ENCODE peak calls at places on chromosomes 11 and 22, in six cellular contexts. Q is keratinocyte, S is right atrium auricular region, W is fibroblast of pulmonary artery, R is HepG2, V is cardiac muscle cell. N is an unnamed sample.

GRCh38 chr11:20584093-20584774 is 15.2 kb upstream of the SLC6A5 start:
- DNase-seq in R (peak), S (no peak), W (no peak), Q (no peak), V (no peak), N (no peak)

GRCh38 chr22:29072193-29072978 is 449 bp upstream of the KREMEN1 start:
- DNase-seq in Q (peak), S (peak), V (peak), W (peak), R (peak), N (peak)

GRCh38 chr11:103491777-103492176 is 382.6 kb downstream of the DYNC2H1 start:
- DNase-seq in R (no peak), W (no peak), Q (peak), S (no peak), V (no peak), N (no peak)

GRCh38 chr11:5605849-5606248 is 9.4 kb downstream of the TRIM6 start:
- DNase-seq in W (peak), S (no peak), R (no peak), Q (peak), V (peak), N (no peak)

GRCh38 chr11:111601979-111602864 is at the start of gene SIK2:
- DNase-seq in V (peak), R (peak), S (peak), W (peak), Q (peak), N (peak)

GRCh38 chr11:114684636-114685035 is 6.3 kb downstream of the NXPE2 start:
- DNase-seq in V (no peak), R (no peak), S (no peak), Q (no peak), W (no peak), N (no peak)

GRCh38 chr11:82978422-82979099 is 77.0 kb downstream of the DDIAS start:
- DNase-seq in W (peak), V (peak), S (no peak), R (peak), Q (no peak), N (no peak)

GRCh38 chr11:7614656-7615055 is 58.6 kb downstream of the CYB5R2 start:
- DNase-seq in W (no peak), V (no peak), Q (no peak), S (no peak), R (no peak), N (no peak)

GRCh38 chr11:71298761-71299181 is 46.4 kb upstream of the SHANK2 start:
- DNase-seq in S (peak), Q (no peak), W (no peak), R (no peak), V (no peak), N (no peak)

DNA sequence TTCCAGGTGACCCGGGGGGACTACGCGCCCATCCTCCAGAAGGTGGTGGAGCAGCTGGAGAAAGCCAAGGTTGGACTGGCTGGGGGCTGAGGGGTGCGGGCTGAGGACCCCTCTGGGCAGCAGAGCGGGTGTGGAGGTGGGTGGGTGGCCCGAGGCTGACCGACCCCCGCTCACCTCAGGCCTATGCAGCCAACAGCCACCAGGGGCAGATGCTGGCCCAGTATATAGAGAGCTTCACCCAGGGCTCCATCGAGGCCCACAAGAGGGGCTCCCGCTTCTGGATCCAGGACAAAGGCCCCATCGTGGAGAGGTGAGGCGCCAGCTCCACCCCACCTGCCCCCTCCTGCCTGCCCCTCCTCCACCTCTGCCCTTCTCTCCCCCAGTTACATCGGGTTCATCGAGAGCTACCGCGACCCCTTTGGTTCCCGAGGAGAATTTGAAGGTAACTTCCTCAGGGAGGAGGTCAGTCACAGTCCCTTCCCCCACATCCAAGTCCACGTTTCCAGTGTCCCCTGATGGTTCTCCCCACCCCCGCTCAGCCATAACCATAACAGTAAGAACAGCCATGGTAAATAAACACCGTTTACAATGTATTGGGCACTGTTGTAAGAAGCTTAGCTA is 11.2 kb downstream of the DPP3 start:
- DNase-seq in S (no peak), Q (no peak), R (no peak), V (no peak), W (no peak), N (no peak)
- TF ChIP-seq CTCF in S (peak), Q (no peak), R (peak), V (peak), W (peak), N (no peak)

DNA sequence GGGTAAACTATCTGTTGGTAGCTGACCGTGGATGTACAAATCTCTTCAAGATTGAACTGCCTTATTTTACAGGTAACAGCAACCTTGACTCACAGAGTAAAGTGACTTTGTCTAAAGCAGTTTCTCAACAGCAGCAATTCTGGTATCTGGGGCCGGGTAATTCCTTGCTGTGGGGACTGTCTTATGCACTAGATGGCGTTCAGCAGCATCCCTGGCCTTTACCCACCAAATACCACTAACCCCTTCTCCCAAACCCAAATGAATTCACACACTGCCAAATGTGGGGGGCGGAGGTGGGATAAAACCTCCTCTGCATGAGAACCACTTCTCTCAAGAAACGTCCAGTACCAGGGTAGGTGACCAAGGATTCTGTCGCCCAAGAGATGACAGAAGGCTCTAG is 1.7 kb upstream of the INCENP start:
- DNase-seq in V (no peak), W (peak), Q (no peak), R (peak), S (no peak), N (no peak)
- TF ChIP-seq CTCF in V (peak), W (peak), Q (no peak), R (peak), S (peak), N (no peak)

DNA sequence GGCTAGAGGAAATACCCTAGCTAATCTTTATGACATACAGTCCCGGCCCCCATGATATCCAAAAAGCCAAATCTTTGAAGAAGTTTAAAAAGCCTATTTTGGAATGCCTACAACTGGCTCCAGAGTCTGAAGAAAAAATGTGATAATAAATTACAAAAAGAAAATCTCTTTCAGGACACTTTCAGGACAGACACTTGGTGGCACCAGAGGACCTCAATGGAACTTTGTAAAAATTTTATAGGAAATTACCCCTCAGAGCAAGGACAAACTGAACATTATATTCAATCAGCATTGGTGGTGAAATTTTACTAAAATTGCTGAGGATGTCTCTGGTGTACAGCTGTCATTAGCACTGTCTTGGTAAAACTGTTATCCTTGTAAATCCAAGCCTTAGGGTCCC is 81.0 kb downstream of the CCDC73 start:
- DNase-seq in S (no peak), Q (no peak), W (peak), V (peak), R (no peak), N (no peak)
- TF ChIP-seq CTCF in S (peak), Q (peak), W (peak), V (peak), R (peak), N (no peak)

GRCh38 chr22:19556963-19557545 is 32.8 kb upstream of the CLDN5 start:
- DNase-seq in S (no peak), V (no peak), R (no peak), Q (no peak), W (no peak), N (no peak)

GRCh38 chr22:19553201-19553600 is 29.0 kb upstream of the CLDN5 start:
- DNase-seq in W (no peak), S (no peak), V (no peak), Q (no peak), R (no peak), N (no peak)

GRCh38 chr22:19555651-19556050 is 31.4 kb upstream of the CLDN5 start:
- DNase-seq in S (no peak), Q (no peak), V (no peak), R (no peak), W (no peak), N (no peak)

GRCh38 chr22:19559324-19559811 is 35.2 kb upstream of the CLDN5 start:
- DNase-seq in R (no peak), Q (no peak), W (no peak), V (no peak), S (no peak), N (no peak)

GRCh38 chr22:19554834-19555404 is 30.7 kb upstream of the CLDN5 start:
- DNase-seq in R (peak), V (peak), W (peak), S (no peak), Q (no peak), N (no peak)
- TF ChIP-seq CTCF in R (peak), V (peak), W (peak), S (no peak), Q (peak), N (no peak)

DNA sequence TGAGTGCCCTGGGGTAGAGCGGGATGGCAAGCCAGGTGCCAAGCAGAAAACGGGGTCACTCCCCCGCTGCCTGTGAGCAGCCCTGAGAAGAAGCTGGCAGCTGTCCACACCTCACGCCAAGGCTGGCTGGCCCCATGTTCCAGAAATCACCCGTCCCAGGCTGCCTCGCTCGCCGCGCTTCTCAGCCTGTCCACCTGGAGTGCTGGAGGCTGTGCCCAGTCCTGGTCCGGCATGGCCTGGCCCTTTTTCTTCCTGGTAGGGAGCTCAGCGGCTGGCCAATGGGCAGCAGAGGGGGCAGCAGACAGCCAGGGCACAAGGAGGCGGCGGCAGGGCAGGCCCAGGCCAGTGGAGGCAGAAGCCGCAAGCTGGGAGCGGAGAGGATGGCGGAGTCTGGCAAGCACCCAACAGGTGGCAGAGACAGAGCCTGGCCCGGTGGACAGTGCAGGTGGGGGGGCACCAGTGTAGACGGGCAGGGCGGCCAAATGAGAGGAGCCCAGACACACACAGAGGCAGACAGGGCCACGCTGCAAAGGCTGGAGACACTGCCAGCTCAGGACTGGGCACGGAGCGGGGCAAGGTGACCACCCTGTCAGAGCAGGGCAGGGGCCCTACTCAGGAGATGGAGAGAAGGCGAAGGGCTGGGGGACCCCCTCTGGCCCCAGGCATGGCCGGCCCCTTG is 37.2 kb upstream of the TH start:
- DNase-seq in R (peak), W (no peak), S (peak), V (no peak), Q (no peak), N (peak)
- TF ChIP-seq CTCF in R (peak), W (no peak), S (peak), V (no peak), Q (no peak), N (no peak)

GRCh38 chr11:108680267-108680666 is 15.4 kb downstream of the DDX10 start:
- DNase-seq in W (peak), S (no peak), R (no peak), Q (no peak), V (peak), N (no peak)
- TF ChIP-seq CTCF in W (no peak), S (no peak), R (no peak), Q (no peak), V (no peak), N (no peak)

DNA sequence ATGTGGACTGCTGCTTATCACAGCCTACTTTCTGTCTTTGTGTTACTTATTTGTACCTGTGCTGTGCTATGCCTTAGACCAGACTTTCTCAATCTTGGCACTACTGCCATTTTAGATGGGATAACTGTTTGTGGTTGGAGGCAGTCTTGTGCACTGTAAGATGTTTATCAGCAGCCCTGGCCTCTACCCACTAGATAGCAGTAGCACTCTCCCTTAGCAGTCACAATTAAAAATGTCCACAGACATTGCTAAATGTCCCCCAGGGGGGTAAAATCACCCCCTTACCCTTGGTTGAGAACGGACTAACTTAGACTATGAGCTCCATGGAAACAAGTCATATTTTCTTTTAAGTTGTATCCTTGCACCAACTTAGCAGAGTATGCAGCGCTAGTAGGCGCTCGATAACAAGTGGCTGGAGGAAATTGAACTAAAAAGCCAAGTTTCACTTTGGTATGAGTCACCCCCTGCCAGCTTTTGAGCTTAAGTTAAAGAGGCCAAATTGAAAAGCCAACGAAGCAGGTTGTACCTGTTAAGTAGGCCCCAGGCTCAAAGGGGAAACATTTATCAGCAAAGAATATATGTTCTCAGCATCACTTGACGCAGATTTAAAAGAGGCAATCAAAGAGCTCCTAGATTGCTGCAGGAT is 304.8 kb upstream of the SORL1-AS1 start:
- DNase-seq in V (no peak), Q (no peak), S (no peak), R (no peak), W (no peak), N (no peak)
- TF ChIP-seq CTCF in V (no peak), Q (no peak), S (no peak), R (no peak), W (no peak), N (no peak)

GRCh38 chr22:21657361-21658118 is 8.3 kb upstream of the PPIL2 start:
- DNase-seq in W (peak), S (no peak), V (peak), Q (no peak), R (peak), N (peak)
- TF ChIP-seq CTCF in W (no peak), S (no peak), V (no peak), Q (no peak), R (peak), N (peak)

DNA sequence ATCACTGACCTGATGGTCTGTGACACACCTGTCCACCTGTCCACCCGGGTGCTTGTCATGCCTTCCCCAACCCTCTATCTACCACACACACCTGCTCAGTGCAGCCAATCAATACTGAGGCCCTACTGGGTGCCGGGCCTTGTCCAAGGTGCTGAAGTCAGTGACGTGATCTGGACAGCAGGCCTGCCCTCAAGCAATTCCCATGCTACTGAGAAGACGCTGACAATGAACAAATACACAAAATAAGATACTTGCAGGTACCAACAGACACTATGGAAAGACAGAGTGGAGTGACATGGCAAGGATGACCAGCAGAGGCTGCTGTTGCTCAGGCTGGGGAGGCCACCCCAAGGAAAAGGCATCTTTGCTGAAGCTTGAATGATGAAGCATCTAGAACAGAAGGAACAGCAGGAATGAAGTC is 21.2 kb downstream of the PLAAT3 start:
- DNase-seq in Q (no peak), R (no peak), V (peak), S (no peak), W (peak), N (no peak)
- TF ChIP-seq CTCF in Q (peak), R (peak), V (peak), S (peak), W (peak), N (no peak)

GRCh38 chr11:79678780-79679468 is 238.1 kb upstream of the TENM4 start:
- DNase-seq in V (no peak), S (no peak), Q (no peak), R (no peak), W (no peak), N (no peak)

GRCh38 chr11:79676396-79676795 is 235.6 kb upstream of the TENM4 start:
- DNase-seq in R (no peak), W (no peak), S (no peak), Q (no peak), V (no peak), N (no peak)

GRCh38 chr11:79672786-79673185 is 232.0 kb upstream of the TENM4 start:
- DNase-seq in R (no peak), W (no peak), S (no peak), V (no peak), Q (no peak), N (no peak)

GRCh38 chr11:79670846-79671245 is 230.0 kb upstream of the TENM4 start:
- DNase-seq in Q (no peak), R (no peak), W (no peak), V (no peak), S (no peak), N (no peak)

DNA sequence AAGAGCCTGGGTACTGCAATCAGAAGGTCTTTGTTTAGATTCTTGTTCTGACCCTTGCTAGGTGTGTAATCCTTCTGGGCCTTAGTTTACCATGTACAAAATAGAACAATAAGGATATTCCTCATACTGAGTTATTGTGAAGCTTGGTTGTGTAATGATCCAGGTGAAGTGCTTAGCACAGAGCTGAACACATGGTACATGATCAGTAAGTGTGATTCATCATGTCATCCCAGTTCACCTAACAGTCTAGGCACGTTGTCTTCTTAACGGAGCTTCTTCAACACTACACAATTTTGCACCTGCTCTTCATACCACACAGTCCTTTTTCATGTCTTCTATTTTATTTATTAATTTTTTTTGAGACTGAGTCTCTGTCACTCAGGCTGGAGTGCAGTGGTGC is 234.3 kb upstream of the TENM4 start:
- DNase-seq in S (no peak), R (no peak), W (no peak), Q (no peak), V (no peak), N (no peak)
- TF ChIP-seq CTCF in S (no peak), R (no peak), W (no peak), Q (no peak), V (no peak), N (no peak)

N was measured in natural killer cell.